ENCODE peak calls at places on chromosomes 11 and 22, in four cellular contexts. One of them, this sample, is unnamed.
A peak's percentile ranks its signal among the peaks of the same experiment; 100 is the strongest.

GRCh38 chr11:94568717-94569116 is 1.5 kb downstream of the PIWIL4 start:
- DNase-seq in naive thymus-derived CD4-positive, alpha-beta T cell: no peak
- DNase-seq in lower lobe of right lung: no peak
- DNase-seq in mucosa of descending colon: no peak
- DNase-seq in this sample: no peak

GRCh38 chr11:62392944-62393628 is 25.7 kb upstream of the SCGB1A1 start:
- DNase-seq in naive thymus-derived CD4-positive, alpha-beta T cell: peak; percentile 28
- DNase-seq in lower lobe of right lung: no peak
- DNase-seq in mucosa of descending colon: no peak
- DNase-seq in this sample: no peak

GRCh38 chr11:34570584-34570983 is 50.3 kb upstream of the EHF start:
- DNase-seq in naive thymus-derived CD4-positive, alpha-beta T cell: no peak
- DNase-seq in lower lobe of right lung: no peak
- DNase-seq in mucosa of descending colon: no peak
- DNase-seq in this sample: no peak

GRCh38 chr11:81707881-81708280 is 1025.8 kb downstream of the FAM181B start:
- DNase-seq in naive thymus-derived CD4-positive, alpha-beta T cell: no peak
- DNase-seq in lower lobe of right lung: no peak
- DNase-seq in mucosa of descending colon: no peak
- DNase-seq in this sample: no peak

GRCh38 chr22:22698263-22698750 is 53.9 kb downstream of the GGTLC2 start:
- DNase-seq in naive thymus-derived CD4-positive, alpha-beta T cell: no peak
- DNase-seq in lower lobe of right lung: no peak
- DNase-seq in mucosa of descending colon: no peak
- DNase-seq in this sample: no peak

GRCh38 chr11:12813371-12814225 is 139.4 kb downstream of the TEAD1 start:
- DNase-seq in naive thymus-derived CD4-positive, alpha-beta T cell: no peak
- DNase-seq in lower lobe of right lung: no peak
- DNase-seq in mucosa of descending colon: no peak
- DNase-seq in this sample: peak; percentile 38

GRCh38 chr22:31603081-31603525 is 58.9 kb downstream of the PISD start:
- DNase-seq in naive thymus-derived CD4-positive, alpha-beta T cell: no peak
- DNase-seq in lower lobe of right lung: no peak
- DNase-seq in mucosa of descending colon: no peak
- DNase-seq in this sample: no peak

GRCh38 chr11:38791346-38791961 is 2193.4 kb upstream of the RAG2 start:
- DNase-seq in naive thymus-derived CD4-positive, alpha-beta T cell: no peak
- DNase-seq in lower lobe of right lung: no peak
- DNase-seq in mucosa of descending colon: no peak
- DNase-seq in this sample: no peak

GRCh38 chr22:17861909-17862308 is 87.6 kb upstream of the BID start:
- DNase-seq in naive thymus-derived CD4-positive, alpha-beta T cell: no peak
- DNase-seq in lower lobe of right lung: no peak
- DNase-seq in mucosa of descending colon: no peak
- DNase-seq in this sample: no peak

GRCh38 chr11:73140213-73141030 is 1.7 kb downstream of the FCHSD2 start:
- DNase-seq in naive thymus-derived CD4-positive, alpha-beta T cell: no peak
- DNase-seq in lower lobe of right lung: no peak
- DNase-seq in mucosa of descending colon: peak; percentile 47
- DNase-seq in this sample: no peak

GRCh38 chr11:29734287-29734686 is 282.5 kb downstream of the KCNA4 start:
- DNase-seq in naive thymus-derived CD4-positive, alpha-beta T cell: no peak
- DNase-seq in lower lobe of right lung: no peak
- DNase-seq in mucosa of descending colon: no peak
- DNase-seq in this sample: no peak

GRCh38 chr11:95652002-95652472 is 137.5 kb downstream of the FAM76B start:
- DNase-seq in naive thymus-derived CD4-positive, alpha-beta T cell: no peak
- DNase-seq in lower lobe of right lung: no peak
- DNase-seq in mucosa of descending colon: no peak
- DNase-seq in this sample: no peak

GRCh38 chr11:22884268-22884667 is 24.0 kb upstream of the CCDC179 start:
- DNase-seq in naive thymus-derived CD4-positive, alpha-beta T cell: no peak
- DNase-seq in lower lobe of right lung: no peak
- DNase-seq in mucosa of descending colon: no peak
- DNase-seq in this sample: no peak

GRCh38 chr22:16963189-16963945 is 44.7 kb downstream of the GAB4 start:
- DNase-seq in naive thymus-derived CD4-positive, alpha-beta T cell: no peak
- DNase-seq in lower lobe of right lung: no peak
- DNase-seq in mucosa of descending colon: no peak
- DNase-seq in this sample: no peak

GRCh38 chr22:31715157-31715778 is 34.7 kb downstream of the PRR14L start:
- DNase-seq in naive thymus-derived CD4-positive, alpha-beta T cell: no peak
- DNase-seq in lower lobe of right lung: no peak
- DNase-seq in mucosa of descending colon: no peak
- DNase-seq in this sample: no peak

GRCh38 chr22:26342719-26343449 is 86.2 kb upstream of the ASPHD2 start:
- DNase-seq in naive thymus-derived CD4-positive, alpha-beta T cell: no peak
- DNase-seq in lower lobe of right lung: no peak
- DNase-seq in mucosa of descending colon: no peak
- DNase-seq in this sample: no peak

GRCh38 chr22:17841836-17842235 is 67.6 kb upstream of the BID start:
- DNase-seq in naive thymus-derived CD4-positive, alpha-beta T cell: no peak
- DNase-seq in lower lobe of right lung: no peak
- DNase-seq in mucosa of descending colon: no peak
- DNase-seq in this sample: no peak

GRCh38 chr11:132137981-132138313 is 767.5 kb downstream of the NTM start:
- DNase-seq in naive thymus-derived CD4-positive, alpha-beta T cell: no peak
- DNase-seq in lower lobe of right lung: no peak
- DNase-seq in mucosa of descending colon: no peak
- DNase-seq in this sample: no peak

GRCh38 chr22:27718186-27719032 is 83.1 kb downstream of the MN1 start:
- DNase-seq in naive thymus-derived CD4-positive, alpha-beta T cell: no peak
- DNase-seq in lower lobe of right lung: peak; percentile 52
- DNase-seq in mucosa of descending colon: peak; percentile 49
- DNase-seq in this sample: peak; percentile 57

GRCh38 chr22:35480143-35480542 is 60.5 kb upstream of the RASD2 start:
- DNase-seq in naive thymus-derived CD4-positive, alpha-beta T cell: no peak
- DNase-seq in lower lobe of right lung: no peak
- DNase-seq in mucosa of descending colon: peak; percentile 72
- DNase-seq in this sample: peak; percentile 71

GRCh38 chr11:77412814-77413213 is 61.1 kb downstream of the PAK1 start:
- DNase-seq in naive thymus-derived CD4-positive, alpha-beta T cell: no peak
- DNase-seq in lower lobe of right lung: no peak
- DNase-seq in mucosa of descending colon: no peak
- DNase-seq in this sample: no peak

GRCh38 chr22:28244760-28245159 is 325.7 kb upstream of the PITPNB start:
- DNase-seq in naive thymus-derived CD4-positive, alpha-beta T cell: no peak
- DNase-seq in lower lobe of right lung: no peak
- DNase-seq in mucosa of descending colon: no peak
- DNase-seq in this sample: no peak

GRCh38 chr11:45870706-45871105 is 14.7 kb upstream of the MAPK8IP1 start:
- DNase-seq in naive thymus-derived CD4-positive, alpha-beta T cell: no peak
- DNase-seq in lower lobe of right lung: no peak
- DNase-seq in mucosa of descending colon: no peak
- DNase-seq in this sample: no peak

GRCh38 chr11:9533736-9534473 is 39.6 kb upstream of the WEE1 start:
- DNase-seq in naive thymus-derived CD4-positive, alpha-beta T cell: no peak
- DNase-seq in lower lobe of right lung: no peak
- DNase-seq in mucosa of descending colon: no peak
- DNase-seq in this sample: no peak

GRCh38 chr22:29260031-29260560 is 7.7 kb downstream of the RHBDD3 start:
- DNase-seq in naive thymus-derived CD4-positive, alpha-beta T cell: no peak
- DNase-seq in lower lobe of right lung: no peak
- DNase-seq in mucosa of descending colon: no peak
- DNase-seq in this sample: no peak

GRCh38 chr22:21760640-21761039 is 25.0 kb upstream of the YPEL1 start:
- DNase-seq in naive thymus-derived CD4-positive, alpha-beta T cell: no peak
- DNase-seq in lower lobe of right lung: no peak
- DNase-seq in mucosa of descending colon: no peak
- DNase-seq in this sample: no peak

GRCh38 chr11:60871378-60872061 is 4.2 kb downstream of the ZP1 start:
- DNase-seq in naive thymus-derived CD4-positive, alpha-beta T cell: no peak
- DNase-seq in lower lobe of right lung: peak; percentile 34
- DNase-seq in mucosa of descending colon: no peak
- DNase-seq in this sample: no peak
- H3K4me3 ChIP-seq in naive thymus-derived CD4-positive, alpha-beta T cell: no peak overlapping the region
- H3K4me3 ChIP-seq in lower lobe of right lung: no peak overlapping the region
- H3K4me3 ChIP-seq in mucosa of descending colon: no peak overlapping the region
- H3K4me3 ChIP-seq in this sample: no peak overlapping the region

DNA sequence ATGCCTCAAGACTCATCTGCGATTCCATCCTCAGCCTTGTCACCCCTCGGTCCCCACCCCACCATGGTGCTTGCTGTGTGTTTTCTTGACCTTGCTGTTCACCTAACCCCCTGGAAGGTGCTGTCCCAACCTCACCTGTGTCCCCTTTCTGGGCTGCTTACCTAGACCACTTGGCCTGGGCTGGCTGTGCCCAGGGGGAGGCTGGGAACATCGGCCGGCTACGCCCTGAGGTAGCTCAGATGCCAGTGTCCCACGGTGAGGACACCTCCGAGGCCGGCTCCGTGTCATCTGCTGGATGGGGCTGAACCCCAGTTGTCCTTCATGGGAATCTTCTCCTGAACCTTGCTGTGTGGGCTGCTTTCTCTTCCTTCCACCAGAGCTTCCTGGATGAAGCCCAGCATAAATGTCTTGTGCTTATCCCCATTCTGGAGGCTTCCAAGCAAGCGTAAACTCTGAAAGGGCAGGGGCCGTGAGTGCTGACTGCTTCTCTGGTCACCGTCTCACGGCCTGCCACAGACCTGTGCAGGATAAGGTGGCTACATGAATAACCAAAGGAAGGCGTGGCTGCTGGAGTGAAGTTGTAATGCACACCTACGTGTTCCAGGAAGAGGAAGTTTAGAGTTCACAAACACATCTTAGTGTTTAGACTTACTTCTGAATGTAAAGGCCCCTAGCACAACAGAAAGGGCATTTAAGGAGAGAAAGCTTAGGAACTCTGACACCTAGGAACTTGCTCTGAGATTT is 724.3 kb downstream of the TBC1D22A start:
- DNase-seq in naive thymus-derived CD4-positive, alpha-beta T cell: no peak
- DNase-seq in lower lobe of right lung: peak; percentile 52
- DNase-seq in mucosa of descending colon: peak; percentile 40
- DNase-seq in this sample: peak; percentile 29
- H3K9me3 ChIP-seq in naive thymus-derived CD4-positive, alpha-beta T cell: no peaks in the 10 kb centered on the region
- H3K9me3 ChIP-seq in lower lobe of right lung: no peaks in the 10 kb centered on the region
- H3K9me3 ChIP-seq in mucosa of descending colon: no peaks in the 10 kb centered on the region
- H3K9me3 ChIP-seq in this sample: no peaks in the 10 kb centered on the region

GRCh38 chr11:128409476-128409875 is 177.9 kb downstream of the ETS1 start:
- DNase-seq in naive thymus-derived CD4-positive, alpha-beta T cell: no peak
- DNase-seq in lower lobe of right lung: no peak
- DNase-seq in mucosa of descending colon: no peak
- DNase-seq in this sample: no peak
- H3K4me1 ChIP-seq in naive thymus-derived CD4-positive, alpha-beta T cell: no peaks in the 10 kb centered on the region
- H3K4me1 ChIP-seq in lower lobe of right lung: peaks cover 26% of the 10 kb centered on the region
- H3K4me1 ChIP-seq in mucosa of descending colon: peaks cover 22% of the 10 kb centered on the region
- H3K4me1 ChIP-seq in this sample: peaks cover 19% of the 10 kb centered on the region

GRCh38 chr11:130832571-130833432 is 83.5 kb downstream of the SNX19 start:
- DNase-seq in naive thymus-derived CD4-positive, alpha-beta T cell: no peak
- DNase-seq in lower lobe of right lung: no peak
- DNase-seq in mucosa of descending colon: no peak
- DNase-seq in this sample: no peak
- H3K4me3 ChIP-seq in naive thymus-derived CD4-positive, alpha-beta T cell: no peak overlapping the region
- H3K4me3 ChIP-seq in lower lobe of right lung: no peak overlapping the region
- H3K4me3 ChIP-seq in mucosa of descending colon: no peak overlapping the region
- H3K4me3 ChIP-seq in this sample: no peak overlapping the region

GRCh38 chr22:44611880-44612496 is 90.0 kb upstream of the PRR5 start:
- DNase-seq in naive thymus-derived CD4-positive, alpha-beta T cell: no peak
- DNase-seq in lower lobe of right lung: no peak
- DNase-seq in mucosa of descending colon: no peak
- DNase-seq in this sample: no peak
- H3K9me3 ChIP-seq in naive thymus-derived CD4-positive, alpha-beta T cell: no peaks in the 10 kb centered on the region
- H3K9me3 ChIP-seq in lower lobe of right lung: peaks cover 41% of the 10 kb centered on the region
- H3K9me3 ChIP-seq in mucosa of descending colon: peaks cover 25% of the 10 kb centered on the region
- H3K9me3 ChIP-seq in this sample: peaks cover 26% of the 10 kb centered on the region

DNA sequence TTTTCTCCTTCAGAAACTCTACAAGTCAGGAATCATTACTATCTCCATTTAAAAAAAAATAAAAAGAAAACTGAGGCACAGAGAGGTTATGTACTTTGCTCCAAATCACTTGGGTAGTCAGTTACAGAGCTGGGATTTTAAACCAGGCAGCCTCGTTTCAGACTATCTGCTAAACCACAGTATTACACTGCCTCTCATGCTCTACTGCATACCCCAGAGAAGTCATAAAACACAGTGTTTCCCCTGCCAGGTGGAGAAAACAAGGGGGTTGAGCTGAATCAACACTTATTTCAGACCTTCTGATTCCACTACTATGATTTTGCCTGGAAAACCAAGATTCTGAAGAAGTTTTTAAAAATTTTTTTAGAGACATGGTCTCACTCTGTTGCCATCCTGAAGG is 132.9 kb upstream of the POU2AF2 start:
- DNase-seq in naive thymus-derived CD4-positive, alpha-beta T cell: no peak
- DNase-seq in lower lobe of right lung: no peak
- DNase-seq in mucosa of descending colon: no peak
- DNase-seq in this sample: no peak
- H3K4me1 ChIP-seq in naive thymus-derived CD4-positive, alpha-beta T cell: no peaks in the 10 kb centered on the region
- H3K4me1 ChIP-seq in lower lobe of right lung: no peaks in the 10 kb centered on the region
- H3K4me1 ChIP-seq in mucosa of descending colon: no peaks in the 10 kb centered on the region
- H3K4me1 ChIP-seq in this sample: no peaks in the 10 kb centered on the region

GRCh38 chr11:65506770-65507485 is 8.1 kb downstream of the MALAT1 start:
- DNase-seq in naive thymus-derived CD4-positive, alpha-beta T cell: peak; percentile 58
- DNase-seq in lower lobe of right lung: no peak
- DNase-seq in mucosa of descending colon: peak; percentile 67
- DNase-seq in this sample: peak; percentile 74
- H3K4me3 ChIP-seq in naive thymus-derived CD4-positive, alpha-beta T cell: peak overlapping the region; percentile 99
- H3K4me3 ChIP-seq in lower lobe of right lung: peak overlapping the region; percentile 71
- H3K4me3 ChIP-seq in mucosa of descending colon: no peak overlapping the region
- H3K4me3 ChIP-seq in this sample: peak overlapping the region; percentile 86

GRCh38 chr11:2498750-2499149 is 53.9 kb downstream of the KCNQ1 start:
- DNase-seq in naive thymus-derived CD4-positive, alpha-beta T cell: no peak
- DNase-seq in lower lobe of right lung: no peak
- DNase-seq in mucosa of descending colon: no peak
- DNase-seq in this sample: no peak
- H3K9me3 ChIP-seq in naive thymus-derived CD4-positive, alpha-beta T cell: no peaks in the 10 kb centered on the region
- H3K9me3 ChIP-seq in lower lobe of right lung: peaks cover 16% of the 10 kb centered on the region
- H3K9me3 ChIP-seq in mucosa of descending colon: peaks cover 12% of the 10 kb centered on the region
- H3K9me3 ChIP-seq in this sample: peaks cover 16% of the 10 kb centered on the region